ENCODE peak calls at places on chromosomes 4 and X, in five cellular contexts. A is right atrium auricular region, Q is lower lobe of right lung, P is tibial artery, H is breast epithelium. E is an unnamed sample.

GRCh38 chrX:125436855-125437254 is 117.2 kb downstream of the TEX13C start:
- DNase-seq in A (no peak), Q (no peak), P (no peak), H (no peak), E (no peak)

GRCh38 chr4:189185810-189186432 is 754.8 kb upstream of the FRG1 start:
- DNase-seq in A (no peak), Q (no peak), P (no peak), H (no peak), E (no peak)

GRCh38 chr4:56311299-56311975 is 75.9 kb downstream of the AASDH start:
- DNase-seq in A (no peak), Q (no peak), P (no peak), H (no peak), E (no peak)

GRCh38 chr4:8731364-8731763 is 138.8 kb downstream of the CPZ start:
- DNase-seq in A (peak; percentile 38), Q (peak; percentile 19), P (no peak), H (peak; percentile 38), E (no peak)

GRCh38 chr4:137664055-137664405 is 131.7 kb upstream of the PCDH18 start:
- DNase-seq in A (no peak), Q (no peak), P (no peak), H (no peak), E (no peak)

GRCh38 chr4:168162604-168163003 is 70.3 kb downstream of the ANXA10 start:
- DNase-seq in A (no peak), Q (no peak), P (no peak), H (no peak), E (no peak)

GRCh38 chrX:72297953-72298730 is 7.6 kb downstream of the CITED1 start:
- DNase-seq in A (no peak), Q (no peak), P (no peak), H (no peak), E (peak; percentile 42)

GRCh38 chr4:185470503-185471195 is 884 bp downstream of the CCDC110 start:
- DNase-seq in A (peak; percentile 67), Q (peak; percentile 79), P (peak; percentile 82), H (peak; percentile 71), E (peak; percentile 35)

GRCh38 chr4:56218230-56218895 is 168.9 kb downstream of the AASDH start:
- DNase-seq in A (no peak), Q (no peak), P (no peak), H (no peak), E (no peak)

GRCh38 chr4:175282407-175282806 is 364.2 kb downstream of the ADAM29 start:
- DNase-seq in A (no peak), Q (no peak), P (no peak), H (no peak), E (no peak)

DNA sequence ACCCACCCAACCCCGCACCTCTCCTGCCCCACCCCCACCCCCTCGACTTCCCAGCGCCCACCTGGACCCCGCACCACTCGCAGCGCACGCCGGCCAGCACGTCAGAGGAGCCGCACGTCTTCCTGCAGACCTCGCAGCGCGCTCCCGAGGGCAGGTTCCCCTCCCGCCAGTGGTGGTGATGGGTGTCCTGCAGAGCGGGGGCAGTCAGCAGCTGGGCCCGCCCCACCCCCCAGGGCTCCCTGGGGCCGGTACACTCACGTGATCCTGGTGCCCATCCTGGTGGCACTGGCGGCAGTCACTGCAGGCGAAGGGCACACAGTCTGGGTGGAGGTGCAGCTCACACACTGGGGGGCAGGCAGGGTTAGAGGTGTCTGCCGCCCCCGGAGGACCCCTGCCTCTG is 5.1 kb downstream of the DGKQ start:
- DNase-seq in A (no peak), Q (no peak), P (no peak), H (no peak), E (no peak)
- H3K4me3 ChIP-seq in A (peak overlapping the region; percentile 21), Q (no peak overlapping the region), P (no peak overlapping the region), H (no peak overlapping the region), E (no peak overlapping the region)

GRCh38 chr4:155773196-155773800 is 14.5 kb downstream of the GUCY1B1 start:
- DNase-seq in A (no peak), Q (no peak), P (no peak), H (no peak), E (no peak)
- TF ChIP-seq CTCF in A (no peak), Q (no peak), P (no peak), H (no peak), E (no peak)

GRCh38 chrX:47175588-47175980 is 18.0 kb upstream of the UBA1 start:
- DNase-seq in A (no peak), Q (no peak), P (no peak), H (no peak), E (no peak)

GRCh38 chrX:47172971-47173792 is 20.4 kb upstream of the UBA1 start:
- DNase-seq in A (no peak), Q (no peak), P (no peak), H (no peak), E (no peak)

GRCh38 chrX:47174376-47174775 is 19.3 kb upstream of the UBA1 start:
- DNase-seq in A (no peak), Q (no peak), P (no peak), H (no peak), E (no peak)

GRCh38 chrX:47176101-47176740 is 17.4 kb upstream of the UBA1 start:
- DNase-seq in A (no peak), Q (no peak), P (no peak), H (no peak), E (no peak)

DNA sequence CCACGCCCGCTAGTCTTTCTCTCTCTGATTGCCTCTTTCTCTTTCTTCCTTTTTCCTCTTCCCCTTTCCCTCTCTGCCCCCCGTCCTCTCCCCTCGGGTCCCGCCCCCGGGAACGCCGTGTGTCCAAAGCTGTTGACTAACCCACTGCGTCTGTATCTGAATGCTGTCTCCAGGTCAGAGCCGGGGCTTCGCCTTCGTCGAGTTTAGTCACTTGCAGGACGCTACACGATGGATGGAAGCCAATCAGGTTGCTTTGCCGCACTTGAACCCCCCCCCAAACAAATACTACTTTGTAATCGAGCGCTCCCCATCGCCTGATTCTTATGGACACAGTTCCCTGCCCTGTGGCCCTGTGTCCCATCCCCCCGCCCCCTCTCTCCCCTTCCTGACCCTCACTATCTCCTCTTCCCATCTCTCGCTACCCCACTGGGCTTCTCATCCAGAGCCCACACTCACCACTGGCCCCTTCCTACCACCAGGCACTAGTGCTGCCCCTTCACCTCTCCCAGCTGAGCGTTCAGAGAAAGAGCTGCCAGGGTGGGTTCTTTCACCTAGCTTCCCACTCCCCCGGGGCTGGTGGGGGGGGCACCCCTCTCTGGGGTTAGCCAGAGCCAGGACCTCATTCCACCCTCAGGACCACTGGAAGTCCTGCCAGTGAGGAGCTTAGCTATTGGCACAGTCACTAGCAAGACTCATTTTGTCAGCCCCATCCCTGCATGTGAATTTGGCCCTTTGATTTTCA is 18.6 kb upstream of the UBA1 start:
- DNase-seq in A (no peak), Q (no peak), P (no peak), H (no peak), E (no peak)
- H3K36me3 ChIP-seq in A (peaks cover 59% of the 10 kb centered on the region), Q (peaks cover 85% of the 10 kb centered on the region), P (peaks cover 96% of the 10 kb centered on the region), H (no peaks in the 10 kb centered on the region), E (peaks cover 30% of the 10 kb centered on the region)

DNA sequence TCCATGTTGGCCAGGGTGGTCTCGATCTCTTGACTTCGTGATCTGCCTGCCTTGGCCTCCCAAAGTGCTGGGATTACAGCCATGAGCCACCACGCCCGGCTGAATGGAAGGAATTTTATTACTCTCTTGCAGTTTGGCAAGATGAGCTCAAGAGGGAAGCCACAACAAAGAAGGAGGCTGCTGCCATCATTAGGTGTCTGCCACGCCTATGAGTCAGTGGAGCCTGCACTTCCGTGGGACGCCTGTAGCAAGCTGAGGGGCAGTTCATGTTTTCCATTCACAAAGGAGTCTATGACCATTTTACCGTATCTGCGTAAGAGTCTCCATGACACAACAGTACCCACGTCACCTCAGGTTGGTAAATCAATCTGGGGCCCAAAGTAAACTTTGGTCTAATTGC is 51.2 kb upstream of the CHRNA9 start:
- DNase-seq in A (no peak), Q (no peak), P (no peak), H (no peak), E (no peak)
- H3K4me3 ChIP-seq in A (no peak overlapping the region), Q (no peak overlapping the region), P (no peak overlapping the region), H (no peak overlapping the region), E (no peak overlapping the region)

GRCh38 chr4:80340036-80340435 is 4.5 kb downstream of the CFAP299 start:
- DNase-seq in A (no peak), Q (no peak), P (no peak), H (no peak), E (no peak)

GRCh38 chr4:80335554-80336358 is at the start of gene CFAP299:
- DNase-seq in A (peak; percentile 69), Q (peak; percentile 92), P (peak; percentile 71), H (peak; percentile 70), E (peak; percentile 91)

GRCh38 chr4:80334568-80334967 is 962 bp upstream of the CFAP299 start:
- DNase-seq in A (no peak), Q (no peak), P (no peak), H (no peak), E (no peak)

GRCh38 chr4:80335226-80335553 is 340 bp upstream of the CFAP299 start:
- DNase-seq in A (no peak), Q (no peak), P (no peak), H (no peak), E (no peak)

DNA sequence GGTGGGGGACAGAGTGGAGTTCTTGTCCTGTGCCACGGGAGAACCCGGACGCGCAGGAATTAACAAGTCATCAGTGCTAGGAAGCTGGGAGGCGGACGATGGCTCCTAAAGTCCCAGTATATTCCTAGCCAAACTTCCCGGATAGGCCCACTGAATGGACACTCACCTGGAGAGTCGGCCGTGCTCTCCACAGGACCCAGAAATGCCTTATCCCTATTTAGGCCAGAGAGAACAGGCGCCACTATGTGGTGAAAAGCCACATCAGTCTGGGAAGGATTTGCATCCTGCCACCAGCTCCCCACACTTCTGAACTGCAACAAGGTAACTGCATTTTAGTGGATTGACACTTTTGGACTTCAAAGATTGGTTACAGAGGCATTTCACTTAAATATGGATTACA is 1.1 kb downstream of the CFAP299 start:
- DNase-seq in A (no peak), Q (no peak), P (no peak), H (no peak), E (peak; percentile 61)
- TF ChIP-seq CTCF in A (no peak), Q (no peak), P (no peak), H (no peak), E (peak; percentile 59)

DNA sequence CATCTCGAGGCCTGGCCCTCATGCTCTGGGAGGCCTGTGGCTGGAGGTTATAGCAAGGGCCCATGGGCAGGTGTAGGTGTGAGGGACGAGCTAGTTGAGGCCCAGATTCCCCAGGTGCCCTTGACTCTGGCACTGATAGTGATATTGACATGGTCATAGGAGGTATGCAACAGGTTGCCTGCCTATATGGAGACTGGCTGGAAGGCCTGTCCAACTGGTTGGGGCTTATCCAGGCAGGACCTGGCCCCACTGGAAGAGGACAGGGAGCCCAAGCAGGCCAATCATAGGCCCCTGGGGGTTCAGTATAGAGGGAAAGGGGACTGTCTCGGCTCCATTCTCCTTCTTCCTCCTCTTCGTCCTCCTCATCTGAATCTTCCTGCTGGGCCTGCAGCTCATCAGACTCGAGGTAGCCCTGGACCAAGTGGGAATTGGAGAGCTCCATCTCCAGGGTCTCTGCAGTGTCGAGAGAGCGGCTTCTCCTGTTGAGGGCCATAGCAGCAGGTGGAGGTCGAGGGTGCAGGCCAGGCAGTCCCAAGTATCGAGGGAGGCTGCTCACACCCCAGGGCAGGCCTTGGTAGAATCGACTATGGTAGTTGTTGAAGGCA is 15.3 kb downstream of the AMER1 start:
- DNase-seq in A (no peak), Q (no peak), P (no peak), H (no peak), E (no peak)
- H3K36me3 ChIP-seq in A (peaks cover 13% of the 10 kb centered on the region), Q (peaks cover 16% of the 10 kb centered on the region), P (peaks cover 31% of the 10 kb centered on the region), H (no peaks in the 10 kb centered on the region), E (peaks cover 13% of the 10 kb centered on the region)